ENCODE peak calls at places on chromosomes 4 and X, in eight cellular contexts. Q is germinal center; H is T follicular helper cell; J is body of pancreas; K is activated T-cell treated with anti-CD3 and anti-CD28 coated beads, Interleukin-2, amount 50 U/mL, for 24 hours; M is Right ventricle myocardium superior; B is HEK293T; Z is NAMALWA. Y is an unnamed sample.

GRCh38 chr4:177375971-177376370 is 66.3 kb downstream of the AGA start:
- DNase-seq in Q (no peak), H (no peak), J (no peak), K (no peak), M (no peak), B (no peak), Z (no peak), Y (no peak)

GRCh38 chr4:128549636-128550035 is 259.9 kb upstream of the JADE1 start:
- DNase-seq in Q (no peak), H (no peak), J (no peak), K (no peak), M (no peak), B (no peak), Z (no peak), Y (no peak)

GRCh38 chr4:42627887-42628646 is 28.8 kb downstream of the ATP8A1 start:
- DNase-seq in Q (peak), H (peak), J (peak), K (peak), M (peak), B (no peak), Z (peak), Y (no peak)

GRCh38 chrX:12372111-12372510 is 233.8 kb downstream of the FRMPD4 start:
- DNase-seq in Q (no peak), H (no peak), J (peak), K (no peak), M (no peak), B (no peak), Z (no peak), Y (no peak)

GRCh38 chrX:46301903-46302302 is 243.3 kb downstream of the ZNF674 start:
- DNase-seq in Q (no peak), H (no peak), J (no peak), K (no peak), M (no peak), B (no peak), Z (no peak), Y (no peak)

GRCh38 chr4:155900402-155900801 is 3.1 kb upstream of the TDO2 start:
- DNase-seq in Q (no peak), H (no peak), J (no peak), K (no peak), M (no peak), B (no peak), Z (no peak), Y (peak)

GRCh38 chrX:48578661-48579128 is 4.4 kb downstream of the RBM3 start:
- DNase-seq in Q (no peak), H (no peak), J (no peak), K (no peak), M (no peak), B (peak), Z (peak), Y (no peak)

GRCh38 chrX:76253432-76253831 is 80.6 kb downstream of the PBDC1 start:
- DNase-seq in Q (peak), H (peak), J (peak), K (no peak), M (no peak), B (peak), Z (peak), Y (peak)

GRCh38 chrX:123860983-123861382 is 1.1 kb downstream of the XIAP start:
- DNase-seq in Q (no peak), H (no peak), J (peak), K (no peak), M (no peak), B (no peak), Z (peak), Y (peak)

GRCh38 chrX:71609095-71609750 is 9.1 kb downstream of the CXCR3 start:
- DNase-seq in Q (peak), H (no peak), J (no peak), K (peak), M (no peak), B (no peak), Z (no peak), Y (no peak)

GRCh38 chr4:2042947-2043395 is 16.2 kb upstream of the NAT8L start:
- DNase-seq in Q (no peak), H (no peak), J (no peak), K (no peak), M (no peak), B (no peak), Z (no peak), Y (no peak)

GRCh38 chrX:143082537-143082936 is 56.8 kb downstream of the SPANXN4 start:
- DNase-seq in Q (no peak), H (no peak), J (no peak), K (no peak), M (no peak), B (no peak), Z (no peak), Y (no peak)

GRCh38 chr4:3643518-3644433 is 111.6 kb upstream of the LRPAP1 start:
- DNase-seq in Q (no peak), H (no peak), J (no peak), K (no peak), M (no peak), B (no peak), Z (no peak), Y (no peak)

GRCh38 chr4:36757623-36758311 is 476.4 kb downstream of the DTHD1 start:
- DNase-seq in Q (no peak), H (no peak), J (no peak), K (no peak), M (no peak), B (no peak), Z (no peak), Y (no peak)

GRCh38 chrX:104486691-104487090 is 79.3 kb upstream of the IL1RAPL2 start:
- DNase-seq in Q (no peak), H (no peak), J (no peak), K (no peak), M (no peak), B (no peak), Z (no peak), Y (no peak)